ENCODE peak calls at places on chromosome 10, in ten cellular contexts. One of them, this sample, is unnamed.

GRCh38 chr10:128709975-128710794 is 584.0 kb upstream of the MKI67 start:
- DNase-seq in HCT116: no peak
- DNase-seq in heart right ventricle: no peak
- DNase-seq in DND-41: no peak
- DNase-seq in tibial nerve: no peak
- DNase-seq in B cell: no peak
- DNase-seq in left lung: no peak
- DNase-seq in heart left ventricle: no peak
- DNase-seq in chondrocyte: peak
- DNase-seq in GM06990: no peak
- DNase-seq in this sample: no peak

GRCh38 chr10:122263971-122264370 is 7.1 kb upstream of the BTBD16 start:
- DNase-seq in B cell: no peak
- DNase-seq in HCT116: no peak
- DNase-seq in left lung: no peak
- DNase-seq in DND-41: no peak
- DNase-seq in heart right ventricle: no peak
- DNase-seq in tibial nerve: no peak
- DNase-seq in chondrocyte: no peak
- DNase-seq in heart left ventricle: no peak
- DNase-seq in GM06990: no peak
- DNase-seq in this sample: no peak

GRCh38 chr10:3775671-3776551 is 9.1 kb downstream of the KLF6 start:
- DNase-seq in heart right ventricle: no peak
- DNase-seq in B cell: peak
- DNase-seq in chondrocyte: no peak
- DNase-seq in tibial nerve: no peak
- DNase-seq in heart left ventricle: no peak
- DNase-seq in HCT116: peak
- DNase-seq in GM06990: no peak
- DNase-seq in left lung: peak
- DNase-seq in DND-41: peak
- DNase-seq in this sample: no peak

GRCh38 chr10:53111529-53111928 is 338.9 kb upstream of the MBL2 start:
- DNase-seq in left lung: no peak
- DNase-seq in heart left ventricle: no peak
- DNase-seq in B cell: no peak
- DNase-seq in DND-41: peak
- DNase-seq in HCT116: no peak
- DNase-seq in chondrocyte: no peak
- DNase-seq in heart right ventricle: no peak
- DNase-seq in tibial nerve: no peak
- DNase-seq in GM06990: peak
- DNase-seq in this sample: no peak

GRCh38 chr10:70932415-70933196 is 44.2 kb upstream of the PCBD1 start:
- DNase-seq in chondrocyte: no peak
- DNase-seq in tibial nerve: no peak
- DNase-seq in B cell: no peak
- DNase-seq in left lung: peak
- DNase-seq in heart left ventricle: no peak
- DNase-seq in DND-41: no peak
- DNase-seq in GM06990: no peak
- DNase-seq in HCT116: no peak
- DNase-seq in heart right ventricle: no peak
- DNase-seq in this sample: no peak

GRCh38 chr10:1170867-1171180 is 114.6 kb downstream of the WDR37 start:
- DNase-seq in DND-41: no peak
- DNase-seq in B cell: no peak
- DNase-seq in heart left ventricle: no peak
- DNase-seq in left lung: no peak
- DNase-seq in GM06990: no peak
- DNase-seq in HCT116: no peak
- DNase-seq in heart right ventricle: no peak
- DNase-seq in tibial nerve: no peak
- DNase-seq in chondrocyte: peak
- DNase-seq in this sample: no peak

GRCh38 chr10:42976353-42977031 is 100.4 kb upstream of the RET start:
- DNase-seq in chondrocyte: no peak
- DNase-seq in DND-41: no peak
- DNase-seq in tibial nerve: no peak
- DNase-seq in left lung: peak
- DNase-seq in heart left ventricle: no peak
- DNase-seq in HCT116: no peak
- DNase-seq in GM06990: no peak
- DNase-seq in heart right ventricle: peak
- DNase-seq in B cell: no peak
- DNase-seq in this sample: no peak

GRCh38 chr10:10872035-10872673 is 145.5 kb upstream of the CELF2 start:
- DNase-seq in heart left ventricle: peak
- DNase-seq in left lung: no peak
- DNase-seq in tibial nerve: peak
- DNase-seq in B cell: no peak
- DNase-seq in GM06990: no peak
- DNase-seq in chondrocyte: no peak
- DNase-seq in HCT116: no peak
- DNase-seq in DND-41: no peak
- DNase-seq in heart right ventricle: no peak
- DNase-seq in this sample: no peak

GRCh38 chr10:43839973-43840372 is 191.3 kb upstream of the ZNF32 start:
- DNase-seq in HCT116: no peak
- DNase-seq in GM06990: no peak
- DNase-seq in heart right ventricle: no peak
- DNase-seq in chondrocyte: no peak
- DNase-seq in DND-41: no peak
- DNase-seq in heart left ventricle: no peak
- DNase-seq in tibial nerve: no peak
- DNase-seq in left lung: no peak
- DNase-seq in B cell: no peak
- DNase-seq in this sample: no peak

GRCh38 chr10:112807013-112807412 is 143.0 kb upstream of the TCF7L2 start:
- DNase-seq in DND-41: no peak
- DNase-seq in tibial nerve: no peak
- DNase-seq in B cell: no peak
- DNase-seq in HCT116: no peak
- DNase-seq in heart right ventricle: no peak
- DNase-seq in left lung: no peak
- DNase-seq in chondrocyte: no peak
- DNase-seq in heart left ventricle: no peak
- DNase-seq in GM06990: no peak
- DNase-seq in this sample: no peak

GRCh38 chr10:103836776-103837344 is 18.5 kb downstream of the SH3PXD2A start:
- DNase-seq in tibial nerve: no peak
- DNase-seq in HCT116: no peak
- DNase-seq in chondrocyte: no peak
- DNase-seq in GM06990: no peak
- DNase-seq in left lung: no peak
- DNase-seq in B cell: no peak
- DNase-seq in heart left ventricle: no peak
- DNase-seq in heart right ventricle: no peak
- DNase-seq in DND-41: no peak
- DNase-seq in this sample: no peak
- TF ChIP-seq CTCF in tibial nerve: no peak
- TF ChIP-seq CTCF in HCT116: no peak
- TF ChIP-seq CTCF in chondrocyte: no peak
- TF ChIP-seq CTCF in GM06990: no peak
- TF ChIP-seq CTCF in left lung: no peak
- TF ChIP-seq CTCF in B cell: no peak
- TF ChIP-seq CTCF in heart left ventricle: no peak
- TF ChIP-seq CTCF in heart right ventricle: no peak
- TF ChIP-seq CTCF in DND-41: no peak
- TF ChIP-seq CTCF in this sample: no peak

GRCh38 chr10:87966454-87966853 is 103.0 kb downstream of the PTEN start:
- DNase-seq in DND-41: no peak
- DNase-seq in heart left ventricle: no peak
- DNase-seq in heart right ventricle: no peak
- DNase-seq in left lung: no peak
- DNase-seq in chondrocyte: no peak
- DNase-seq in tibial nerve: no peak
- DNase-seq in HCT116: no peak
- DNase-seq in GM06990: no peak
- DNase-seq in B cell: no peak
- DNase-seq in this sample: no peak
- TF ChIP-seq CTCF in DND-41: no peak
- TF ChIP-seq CTCF in heart left ventricle: no peak
- TF ChIP-seq CTCF in heart right ventricle: no peak
- TF ChIP-seq CTCF in left lung: no peak
- TF ChIP-seq CTCF in chondrocyte: no peak
- TF ChIP-seq CTCF in tibial nerve: no peak
- TF ChIP-seq CTCF in HCT116: no peak
- TF ChIP-seq CTCF in GM06990: no peak
- TF ChIP-seq CTCF in B cell: no peak
- TF ChIP-seq CTCF in this sample: no peak

GRCh38 chr10:77962350-77963146 is 36.0 kb upstream of the DLG5 start:
- DNase-seq in HCT116: no peak
- DNase-seq in heart right ventricle: no peak
- DNase-seq in B cell: no peak
- DNase-seq in left lung: no peak
- DNase-seq in heart left ventricle: no peak
- DNase-seq in tibial nerve: no peak
- DNase-seq in GM06990: no peak
- DNase-seq in DND-41: no peak
- DNase-seq in chondrocyte: no peak
- DNase-seq in this sample: no peak

GRCh38 chr10:77961668-77962067 is 35.1 kb upstream of the DLG5 start:
- DNase-seq in B cell: no peak
- DNase-seq in left lung: no peak
- DNase-seq in DND-41: peak
- DNase-seq in tibial nerve: no peak
- DNase-seq in HCT116: no peak
- DNase-seq in GM06990: no peak
- DNase-seq in chondrocyte: no peak
- DNase-seq in heart right ventricle: no peak
- DNase-seq in heart left ventricle: no peak
- DNase-seq in this sample: no peak

GRCh38 chr10:77967611-77968022 is 41.1 kb upstream of the DLG5 start:
- DNase-seq in chondrocyte: no peak
- DNase-seq in HCT116: no peak
- DNase-seq in GM06990: no peak
- DNase-seq in heart left ventricle: no peak
- DNase-seq in tibial nerve: no peak
- DNase-seq in B cell: no peak
- DNase-seq in heart right ventricle: no peak
- DNase-seq in DND-41: no peak
- DNase-seq in left lung: no peak
- DNase-seq in this sample: peak

GRCh38 chr10:77963901-77964300 is 37.3 kb upstream of the DLG5 start:
- DNase-seq in GM06990: no peak
- DNase-seq in tibial nerve: no peak
- DNase-seq in chondrocyte: no peak
- DNase-seq in left lung: no peak
- DNase-seq in DND-41: no peak
- DNase-seq in HCT116: no peak
- DNase-seq in heart right ventricle: no peak
- DNase-seq in heart left ventricle: no peak
- DNase-seq in B cell: no peak
- DNase-seq in this sample: no peak

GRCh38 chr10:77965294-77965693 is 38.7 kb upstream of the DLG5 start:
- DNase-seq in heart left ventricle: no peak
- DNase-seq in GM06990: no peak
- DNase-seq in heart right ventricle: no peak
- DNase-seq in HCT116: no peak
- DNase-seq in DND-41: no peak
- DNase-seq in B cell: no peak
- DNase-seq in tibial nerve: no peak
- DNase-seq in left lung: no peak
- DNase-seq in chondrocyte: no peak
- DNase-seq in this sample: no peak
- TF ChIP-seq CTCF in heart left ventricle: no peak
- TF ChIP-seq CTCF in GM06990: no peak
- TF ChIP-seq CTCF in heart right ventricle: no peak
- TF ChIP-seq CTCF in HCT116: no peak
- TF ChIP-seq CTCF in DND-41: no peak
- TF ChIP-seq CTCF in B cell: no peak
- TF ChIP-seq CTCF in tibial nerve: no peak
- TF ChIP-seq CTCF in left lung: no peak
- TF ChIP-seq CTCF in chondrocyte: no peak
- TF ChIP-seq CTCF in this sample: no peak

GRCh38 chr10:47152861-47153349 is 147.1 kb upstream of the GDF10 start:
- DNase-seq in HCT116: peak
- DNase-seq in tibial nerve: no peak
- DNase-seq in DND-41: no peak
- DNase-seq in B cell: no peak
- DNase-seq in heart left ventricle: no peak
- DNase-seq in chondrocyte: no peak
- DNase-seq in left lung: no peak
- DNase-seq in GM06990: no peak
- DNase-seq in heart right ventricle: no peak
- DNase-seq in this sample: no peak
- TF ChIP-seq CTCF in HCT116: peak
- TF ChIP-seq CTCF in tibial nerve: peak
- TF ChIP-seq CTCF in DND-41: peak
- TF ChIP-seq CTCF in B cell: peak
- TF ChIP-seq CTCF in heart left ventricle: peak
- TF ChIP-seq CTCF in chondrocyte: peak
- TF ChIP-seq CTCF in left lung: peak
- TF ChIP-seq CTCF in GM06990: peak
- TF ChIP-seq CTCF in heart right ventricle: no peak
- TF ChIP-seq CTCF in this sample: peak

DNA sequence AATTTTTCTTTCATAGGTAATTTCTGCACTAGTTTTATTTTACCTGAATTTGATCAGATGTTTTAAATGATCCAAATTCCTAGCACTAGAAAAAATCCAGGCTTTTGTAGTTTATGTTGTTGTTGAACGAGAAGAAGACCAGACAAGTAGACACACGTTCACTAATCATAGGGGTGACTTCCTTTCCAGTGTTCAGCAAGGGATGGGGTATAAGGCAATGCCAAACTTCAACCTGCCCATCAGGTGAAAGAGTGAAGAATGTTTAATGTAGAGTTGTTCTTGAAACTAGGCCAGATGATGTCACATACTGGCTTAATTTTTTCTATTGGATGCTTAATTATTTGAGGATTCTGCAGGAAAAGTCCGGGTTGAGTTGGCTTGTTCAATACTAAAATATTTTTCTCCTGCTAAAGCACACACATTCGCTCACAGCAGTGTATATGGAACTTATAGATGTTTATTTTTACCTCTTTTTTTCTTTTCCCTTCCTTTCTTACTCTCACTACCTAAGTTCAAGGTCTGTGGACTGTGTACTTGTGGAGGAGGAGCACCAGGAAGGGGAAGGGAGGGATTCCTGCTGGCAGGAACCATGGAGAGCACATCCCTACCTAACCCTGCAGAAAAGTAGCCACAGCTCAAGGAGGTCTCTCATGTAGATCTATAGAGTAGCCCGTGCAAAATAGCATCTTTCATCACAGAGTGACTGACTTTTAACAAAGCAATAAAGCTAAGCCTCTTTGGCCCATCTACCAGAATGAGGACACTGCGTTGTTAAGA is 23.1 kb upstream of the AKR1E2 start:
- DNase-seq in left lung: no peak
- DNase-seq in chondrocyte: no peak
- DNase-seq in tibial nerve: no peak
- DNase-seq in DND-41: no peak
- DNase-seq in HCT116: no peak
- DNase-seq in heart right ventricle: no peak
- DNase-seq in B cell: no peak
- DNase-seq in GM06990: no peak
- DNase-seq in heart left ventricle: no peak
- DNase-seq in this sample: no peak
- TF ChIP-seq CTCF in left lung: no peak
- TF ChIP-seq CTCF in chondrocyte: no peak
- TF ChIP-seq CTCF in tibial nerve: no peak
- TF ChIP-seq CTCF in DND-41: no peak
- TF ChIP-seq CTCF in HCT116: no peak
- TF ChIP-seq CTCF in heart right ventricle: no peak
- TF ChIP-seq CTCF in B cell: no peak
- TF ChIP-seq CTCF in GM06990: no peak
- TF ChIP-seq CTCF in heart left ventricle: no peak
- TF ChIP-seq CTCF in this sample: no peak

GRCh38 chr10:92550924-92551323 is 23.0 kb downstream of the IDE start:
- DNase-seq in tibial nerve: no peak
- DNase-seq in heart left ventricle: no peak
- DNase-seq in B cell: no peak
- DNase-seq in chondrocyte: no peak
- DNase-seq in DND-41: no peak
- DNase-seq in GM06990: no peak
- DNase-seq in left lung: no peak
- DNase-seq in HCT116: no peak
- DNase-seq in heart right ventricle: no peak
- DNase-seq in this sample: no peak
- TF ChIP-seq CTCF in tibial nerve: no peak
- TF ChIP-seq CTCF in heart left ventricle: no peak
- TF ChIP-seq CTCF in B cell: no peak
- TF ChIP-seq CTCF in chondrocyte: peak
- TF ChIP-seq CTCF in DND-41: no peak
- TF ChIP-seq CTCF in GM06990: no peak
- TF ChIP-seq CTCF in left lung: no peak
- TF ChIP-seq CTCF in HCT116: peak
- TF ChIP-seq CTCF in heart right ventricle: no peak
- TF ChIP-seq CTCF in this sample: peak

This sample was measured in neural crest cell.